ENCODE peak calls at places on chromosomes 16 and 17, in four cellular contexts. One of them, this sample, is unnamed. For H3K9me3, the result is how much of the 10 kb centered on the place peaks cover.

GRCh38 chr17:47305302-47305923 is 18.3 kb upstream of the EFCAB13 start:
- DNase-seq in CD8-positive, alpha-beta T cell: no peak
- DNase-seq in suprapubic skin: no peak
- DNase-seq in uterus: no peak
- DNase-seq in this sample: peak

GRCh38 chr16:86046026-86046713 is 147.2 kb downstream of the IRF8 start:
- DNase-seq in CD8-positive, alpha-beta T cell: no peak
- DNase-seq in suprapubic skin: peak
- DNase-seq in uterus: no peak
- DNase-seq in this sample: no peak

GRCh38 chr17:76550712-76551615 is 11.1 kb downstream of the PRCD start:
- DNase-seq in CD8-positive, alpha-beta T cell: no peak
- DNase-seq in suprapubic skin: no peak
- DNase-seq in uterus: no peak
- DNase-seq in this sample: no peak

GRCh38 chr16:86844691-86845090 is 266.3 kb downstream of the FOXL1 start:
- DNase-seq in CD8-positive, alpha-beta T cell: no peak
- DNase-seq in suprapubic skin: no peak
- DNase-seq in uterus: no peak
- DNase-seq in this sample: no peak

GRCh38 chr16:46688101-46688656 is 799 bp downstream of the VPS35 start:
- DNase-seq in CD8-positive, alpha-beta T cell: no peak
- DNase-seq in suprapubic skin: peak
- DNase-seq in uterus: no peak
- DNase-seq in this sample: no peak

GRCh38 chr17:5832886-5833285 is 237.3 kb upstream of the WSCD1 start:
- DNase-seq in CD8-positive, alpha-beta T cell: no peak
- DNase-seq in suprapubic skin: no peak
- DNase-seq in uterus: no peak
- DNase-seq in this sample: no peak

GRCh38 chr16:608019-608418 is 18.2 kb downstream of the RAB40C start:
- DNase-seq in CD8-positive, alpha-beta T cell: no peak
- DNase-seq in suprapubic skin: no peak
- DNase-seq in uterus: no peak
- DNase-seq in this sample: no peak

GRCh38 chr16:88941933-88942909 is 34.8 kb downstream of the CBFA2T3 start:
- DNase-seq in CD8-positive, alpha-beta T cell: peak
- DNase-seq in suprapubic skin: no peak
- DNase-seq in uterus: no peak
- DNase-seq in this sample: no peak

GRCh38 chr17:30113213-30113612 is 3.4 kb upstream of the NSRP1 start:
- DNase-seq in CD8-positive, alpha-beta T cell: no peak
- DNase-seq in suprapubic skin: no peak
- DNase-seq in uterus: no peak
- DNase-seq in this sample: peak

GRCh38 chr17:40100669-40101366 is 429 bp upstream of the NR1D1 start:
- DNase-seq in CD8-positive, alpha-beta T cell: peak
- DNase-seq in suprapubic skin: peak
- DNase-seq in uterus: peak
- DNase-seq in this sample: peak

GRCh38 chr17:55301521-55302406 is 37.0 kb downstream of the HLF start:
- DNase-seq in CD8-positive, alpha-beta T cell: no peak
- DNase-seq in suprapubic skin: no peak
- DNase-seq in uterus: no peak
- DNase-seq in this sample: no peak

GRCh38 chr17:27915715-27916114 is 22.6 kb upstream of the LYRM9 start:
- DNase-seq in CD8-positive, alpha-beta T cell: no peak
- DNase-seq in suprapubic skin: no peak
- DNase-seq in uterus: no peak
- DNase-seq in this sample: no peak

GRCh38 chr17:65078441-65079160 is 22.1 kb upstream of the GNA13 start:
- DNase-seq in CD8-positive, alpha-beta T cell: no peak
- DNase-seq in suprapubic skin: no peak
- DNase-seq in uterus: no peak
- DNase-seq in this sample: peak

GRCh38 chr16:57997528-57998265 is 2.8 kb downstream of the ZNF319 start:
- DNase-seq in CD8-positive, alpha-beta T cell: no peak
- DNase-seq in suprapubic skin: peak
- DNase-seq in uterus: no peak
- DNase-seq in this sample: no peak

GRCh38 chr17:67834634-67835033 is 9.3 kb downstream of the BPTF start:
- DNase-seq in CD8-positive, alpha-beta T cell: no peak
- DNase-seq in suprapubic skin: no peak
- DNase-seq in uterus: no peak
- DNase-seq in this sample: no peak

GRCh38 chr16:81797443-81797842 is 18.4 kb downstream of the PLCG2 start:
- DNase-seq in CD8-positive, alpha-beta T cell: no peak
- DNase-seq in suprapubic skin: no peak
- DNase-seq in uterus: no peak
- DNase-seq in this sample: no peak

GRCh38 chr17:1870592-1870991 is 40.8 kb downstream of the RPA1 start:
- DNase-seq in CD8-positive, alpha-beta T cell: no peak
- DNase-seq in suprapubic skin: no peak
- DNase-seq in uterus: no peak
- DNase-seq in this sample: no peak

GRCh38 chr16:12688972-12689850 is 114.5 kb downstream of the CPPED1 start:
- DNase-seq in CD8-positive, alpha-beta T cell: peak
- DNase-seq in suprapubic skin: no peak
- DNase-seq in uterus: no peak
- DNase-seq in this sample: no peak

GRCh38 chr17:59607817-59608403 is 11.8 kb upstream of the CLTC start:
- DNase-seq in CD8-positive, alpha-beta T cell: peak
- DNase-seq in suprapubic skin: no peak
- DNase-seq in uterus: no peak
- DNase-seq in this sample: no peak

GRCh38 chr16:66844342-66845079 is at the start of gene CA7:
- DNase-seq in CD8-positive, alpha-beta T cell: no peak
- DNase-seq in suprapubic skin: no peak
- DNase-seq in uterus: peak
- DNase-seq in this sample: no peak

GRCh38 chr16:6861136-6861535 is 471.5 kb upstream of the RBFOX1 start:
- DNase-seq in CD8-positive, alpha-beta T cell: no peak
- DNase-seq in suprapubic skin: no peak
- DNase-seq in uterus: no peak
- DNase-seq in this sample: no peak

GRCh38 chr17:35245196-35245486 is 2.3 kb downstream of the SLFN5 start:
- DNase-seq in CD8-positive, alpha-beta T cell: no peak
- DNase-seq in suprapubic skin: no peak
- DNase-seq in uterus: no peak
- DNase-seq in this sample: peak

GRCh38 chr17:29054835-29055234 is 11.9 kb downstream of the PIPOX start:
- DNase-seq in CD8-positive, alpha-beta T cell: no peak
- DNase-seq in suprapubic skin: no peak
- DNase-seq in uterus: no peak
- DNase-seq in this sample: no peak

GRCh38 chr17:48014603-48015037 is 23.0 kb downstream of the COPZ2 start:
- DNase-seq in CD8-positive, alpha-beta T cell: no peak
- DNase-seq in suprapubic skin: no peak
- DNase-seq in uterus: no peak
- DNase-seq in this sample: no peak

GRCh38 chr17:32496348-32497078 is 9.7 kb downstream of the CDK5R1 start:
- DNase-seq in CD8-positive, alpha-beta T cell: no peak
- DNase-seq in suprapubic skin: no peak
- DNase-seq in uterus: no peak
- DNase-seq in this sample: peak

GRCh38 chr17:42853597-42853967 is 2.6 kb downstream of the AOC3 start:
- DNase-seq in CD8-positive, alpha-beta T cell: no peak
- DNase-seq in suprapubic skin: peak
- DNase-seq in uterus: no peak
- DNase-seq in this sample: no peak

GRCh38 chr16:10961231-10961630 is 16.9 kb downstream of the CLEC16A start:
- DNase-seq in CD8-positive, alpha-beta T cell: no peak
- DNase-seq in suprapubic skin: no peak
- DNase-seq in uterus: no peak
- DNase-seq in this sample: peak

GRCh38 chr16:19136549-19137196 is 22.9 kb downstream of the ITPRIPL2 start:
- DNase-seq in CD8-positive, alpha-beta T cell: no peak
- DNase-seq in suprapubic skin: peak
- DNase-seq in uterus: no peak
- DNase-seq in this sample: peak

GRCh38 chr16:86584726-86585721 is 6.7 kb downstream of the FOXL1 start:
- DNase-seq in CD8-positive, alpha-beta T cell: no peak
- DNase-seq in suprapubic skin: no peak
- DNase-seq in uterus: no peak
- DNase-seq in this sample: peak

GRCh38 chr16:88514070-88514469 is 56.1 kb upstream of the ZC3H18 start:
- DNase-seq in CD8-positive, alpha-beta T cell: no peak
- DNase-seq in suprapubic skin: no peak
- DNase-seq in uterus: no peak
- DNase-seq in this sample: no peak

GRCh38 chr16:86198201-86199118 is 299.5 kb downstream of the IRF8 start:
- DNase-seq in CD8-positive, alpha-beta T cell: no peak
- DNase-seq in suprapubic skin: no peak
- DNase-seq in uterus: no peak
- DNase-seq in this sample: no peak

GRCh38 chr17:79330229-79330628 is 255.6 kb downstream of the ENGASE start:
- DNase-seq in CD8-positive, alpha-beta T cell: no peak
- DNase-seq in suprapubic skin: no peak
- DNase-seq in uterus: no peak
- DNase-seq in this sample: no peak

GRCh38 chr17:55335625-55336024 is 70.9 kb downstream of the HLF start:
- DNase-seq in CD8-positive, alpha-beta T cell: no peak
- DNase-seq in suprapubic skin: no peak
- DNase-seq in uterus: no peak
- DNase-seq in this sample: no peak

GRCh38 chr16:27237229-27238015 is 31.1 kb downstream of the NSMCE1 start:
- DNase-seq in CD8-positive, alpha-beta T cell: peak
- DNase-seq in suprapubic skin: peak
- DNase-seq in uterus: peak
- DNase-seq in this sample: no peak

DNA sequence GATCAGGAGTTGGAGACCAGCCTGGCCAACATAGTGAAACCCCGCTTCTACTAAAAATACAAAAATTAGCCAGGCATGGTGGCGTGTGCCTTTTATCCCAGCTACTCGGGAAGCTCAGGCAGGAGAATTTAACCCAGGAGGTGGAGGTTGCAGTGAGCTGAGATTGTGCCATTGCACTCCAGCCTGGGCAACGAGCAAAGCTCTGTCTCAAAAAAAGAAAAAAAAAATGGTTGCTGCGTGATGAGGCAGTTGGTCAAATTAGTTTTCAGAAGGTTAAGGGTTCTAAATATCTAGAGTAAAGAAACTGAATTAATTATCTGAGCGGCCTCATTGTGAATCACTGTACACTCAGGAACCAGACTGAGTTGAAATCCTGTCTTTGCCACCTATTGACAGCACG is 3.5 kb upstream of the CD68 start:
- DNase-seq in CD8-positive, alpha-beta T cell: no peak
- DNase-seq in suprapubic skin: no peak
- DNase-seq in uterus: no peak
- DNase-seq in this sample: no peak
- H3K4me3 ChIP-seq in CD8-positive, alpha-beta T cell: no peak
- H3K4me3 ChIP-seq in suprapubic skin: peak
- H3K4me3 ChIP-seq in uterus: no peak
- H3K4me3 ChIP-seq in this sample: no peak

GRCh38 chr17:70365098-70365583 is 195.8 kb downstream of the KCNJ2 start:
- DNase-seq in CD8-positive, alpha-beta T cell: no peak
- DNase-seq in suprapubic skin: no peak
- DNase-seq in uterus: no peak
- DNase-seq in this sample: no peak
- H3K9me3 ChIP-seq in CD8-positive, alpha-beta T cell: under half
- H3K9me3 ChIP-seq in suprapubic skin: under half
- H3K9me3 ChIP-seq in uterus: under half
- H3K9me3 ChIP-seq in this sample: under half

DNA sequence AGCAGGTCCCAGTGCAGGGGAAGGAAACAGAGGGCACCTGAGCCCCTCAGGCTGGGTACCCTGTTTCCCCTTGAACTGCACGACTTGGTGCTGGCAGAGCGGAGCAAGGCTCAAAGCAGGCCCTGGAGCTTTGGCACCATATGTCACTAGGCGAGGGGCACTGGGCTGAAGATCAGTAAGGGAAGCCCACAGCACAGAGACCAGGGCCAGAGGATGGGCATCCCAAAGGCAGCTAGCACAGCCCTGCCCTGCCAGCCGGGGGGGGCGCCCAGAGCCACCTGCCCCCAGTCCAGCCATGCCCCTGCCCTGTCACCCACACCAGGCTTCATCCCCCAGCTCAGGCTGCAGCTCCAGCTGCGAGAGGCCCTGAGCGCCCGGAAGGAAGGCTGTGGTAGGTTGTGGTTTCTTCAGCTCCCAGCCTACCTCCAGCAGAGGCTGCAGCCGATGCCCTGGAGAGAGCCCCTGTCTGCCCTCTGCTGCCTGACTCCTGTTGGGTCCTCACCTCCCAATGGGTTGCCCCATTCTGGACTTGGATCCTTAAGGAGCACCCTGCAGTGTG is 10.9 kb downstream of the NHERF1 start:
- DNase-seq in CD8-positive, alpha-beta T cell: peak
- DNase-seq in suprapubic skin: no peak
- DNase-seq in uterus: no peak
- DNase-seq in this sample: no peak
- H3K4me3 ChIP-seq in CD8-positive, alpha-beta T cell: peak
- H3K4me3 ChIP-seq in suprapubic skin: peak
- H3K4me3 ChIP-seq in uterus: no peak
- H3K4me3 ChIP-seq in this sample: no peak

GRCh38 chr17:22273308-22273707 is 581.0 kb downstream of the KCNJ18 start:
- DNase-seq in CD8-positive, alpha-beta T cell: no peak
- DNase-seq in suprapubic skin: no peak
- DNase-seq in uterus: no peak
- DNase-seq in this sample: no peak
- H3K9me3 ChIP-seq in CD8-positive, alpha-beta T cell: under half
- H3K9me3 ChIP-seq in suprapubic skin: under half
- H3K9me3 ChIP-seq in uterus: under half
- H3K9me3 ChIP-seq in this sample: under half

DNA sequence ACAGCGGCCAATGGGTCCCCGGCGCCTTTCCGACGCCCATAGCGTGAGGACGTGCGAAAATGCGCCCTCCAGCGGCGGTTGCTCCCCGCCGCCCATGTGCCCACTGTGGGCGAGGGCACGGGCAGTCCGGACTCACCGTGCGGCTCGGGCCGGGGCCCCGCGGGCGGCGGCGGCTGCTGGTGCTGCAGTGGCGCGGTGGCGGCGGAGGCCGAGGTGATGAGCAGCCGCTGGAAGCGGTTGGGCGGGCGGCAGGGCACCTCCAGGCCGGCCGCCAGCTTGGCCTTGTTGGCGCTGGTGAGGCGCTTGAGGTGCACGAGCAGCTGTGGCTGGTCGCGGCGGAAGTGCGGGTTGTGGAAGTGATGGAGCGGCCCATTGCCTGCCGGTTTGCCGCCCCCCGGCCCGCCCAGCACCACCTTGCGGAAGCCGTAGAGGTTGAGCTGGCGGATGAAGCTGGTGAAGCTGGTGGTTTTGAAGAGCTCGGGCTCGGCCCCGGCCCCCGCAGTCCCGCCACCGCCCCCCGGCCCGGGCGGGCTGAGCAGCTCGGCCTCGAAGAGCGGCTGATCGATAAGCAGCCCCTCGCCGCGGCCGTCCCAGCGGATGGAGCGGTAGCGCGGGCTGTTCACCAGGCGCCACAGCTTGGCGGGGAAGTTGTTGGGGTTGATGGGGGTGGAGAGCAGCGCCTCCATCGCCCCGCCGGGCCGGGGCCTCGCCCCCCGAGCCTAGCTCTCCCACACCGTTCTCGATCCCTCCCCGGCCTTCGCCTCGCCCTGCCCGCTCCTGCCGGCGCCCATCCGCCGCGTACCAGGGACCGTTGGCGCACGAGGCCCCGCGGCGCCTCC is at the start of gene HSF5:
- DNase-seq in CD8-positive, alpha-beta T cell: peak
- DNase-seq in suprapubic skin: no peak
- DNase-seq in uterus: no peak
- DNase-seq in this sample: no peak
- H3K4me3 ChIP-seq in CD8-positive, alpha-beta T cell: peak
- H3K4me3 ChIP-seq in suprapubic skin: peak
- H3K4me3 ChIP-seq in uterus: no peak
- H3K4me3 ChIP-seq in this sample: no peak

GRCh38 chr16:78663690-78664089 is 564.2 kb downstream of the WWOX start:
- DNase-seq in CD8-positive, alpha-beta T cell: no peak
- DNase-seq in suprapubic skin: no peak
- DNase-seq in uterus: no peak
- DNase-seq in this sample: no peak
- H3K9me3 ChIP-seq in CD8-positive, alpha-beta T cell: under half
- H3K9me3 ChIP-seq in suprapubic skin: under half
- H3K9me3 ChIP-seq in uterus: under half
- H3K9me3 ChIP-seq in this sample: under half

This sample was measured in MG63.